ENCODE peak calls at places on chromosomes 12 and 14, in seven cellular contexts. K, R, E, X, D, J and Q are unnamed samples.
A peak's percentile ranks its signal among the peaks of the same experiment; 100 is the strongest.

GRCh38 chr12:56234746-56235436 is 5.0 kb downstream of the SLC39A5 start:
- DNase-seq in E (no peak), J (peak; percentile 52), R (no peak), D (no peak), K (no peak), X (no peak), Q (no peak)

GRCh38 chr12:111438501-111438900 is 32.8 kb downstream of the SH2B3 start:
- DNase-seq in J (peak; percentile 40), X (peak; percentile 53), D (no peak), E (no peak), R (peak; percentile 66), K (peak; percentile 61), Q (no peak)

GRCh38 chr14:44029933-44030332 is 477.1 kb downstream of the FSCB start:
- DNase-seq in R (no peak), K (peak; percentile 75), X (no peak), E (no peak), D (no peak), J (no peak), Q (no peak)

GRCh38 chr12:24561882-24562760 is 386.8 kb downstream of the BCAT1 start:
- DNase-seq in X (peak; percentile 5), D (peak; percentile 71), R (peak; percentile 24), E (peak; percentile 57), K (peak; percentile 59), J (peak; percentile 87), Q (peak; percentile 78)

GRCh38 chr14:104195854-104196253 is 57.5 kb downstream of the KIF26A start:
- DNase-seq in K (no peak), J (no peak), X (no peak), R (no peak), E (no peak), D (no peak), Q (no peak)

GRCh38 chr12:6450091-6450868 is 1.6 kb upstream of the TAPBPL start:
- DNase-seq in J (no peak), X (no peak), K (no peak), E (no peak), R (no peak), D (no peak), Q (no peak)

GRCh38 chr14:99698642-99699041 is 14.5 kb downstream of the CYP46A1 start:
- DNase-seq in R (no peak), D (peak; percentile 8), X (no peak), E (no peak), K (peak; percentile 41), J (no peak), Q (no peak)

GRCh38 chr14:60639677-60640076 is 9.6 kb downstream of the SIX1 start:
- DNase-seq in R (no peak), J (no peak), E (no peak), D (no peak), X (no peak), K (no peak), Q (no peak)

GRCh38 chr14:31927348-31927826 is 149.7 kb upstream of the ARHGAP5 start:
- DNase-seq in D (no peak), R (peak; percentile 55), X (peak; percentile 8), J (peak; percentile 30), E (peak; percentile 82), K (peak; percentile 67), Q (peak; percentile 95)